ENCODE peak calls at places on chromosome 5, in five cellular contexts. D is stimulated activated CD4-positive, alpha-beta T cell treated with anti-CD3 and anti-CD28 coated beads, Interleukin-4, amount 100 ng/mL, for 48 hours; H is NCI-H1092; N is foreskin fibroblast; B is SHP77. G is an unnamed sample.

GRCh38 chr5:160905285-160905684 is 53.3 kb upstream of the ATP10B start:
- DNase-seq in D (no peak), H (no peak), N (no peak), B (no peak), G (no peak)

GRCh38 chr5:640461-641330 is 28.6 kb downstream of the CEP72 start:
- DNase-seq in D (no peak), H (no peak), N (no peak), B (no peak), G (no peak)

GRCh38 chr5:62139741-62140140 is 166.3 kb upstream of the KIF2A start:
- DNase-seq in D (no peak), H (no peak), N (no peak), B (no peak), G (no peak)

GRCh38 chr5:109309326-109310063 is 100.3 kb downstream of the PJA2 start:
- DNase-seq in D (no peak), H (no peak), N (no peak), B (no peak), G (no peak)

GRCh38 chr5:144194148-144194547 is 23.5 kb downstream of the KCTD16 start:
- DNase-seq in D (no peak), H (no peak), N (no peak), B (no peak), G (no peak)

GRCh38 chr5:168433982-168434381 is 52.3 kb upstream of the RARS1 start:
- DNase-seq in D (no peak), H (no peak), N (no peak), B (no peak), G (peak; percentile 30)

GRCh38 chr5:174583071-174583470 is 141.3 kb upstream of the MSX2 start:
- DNase-seq in D (no peak), H (no peak), N (no peak), B (no peak), G (no peak)

GRCh38 chr5:57816108-57816507 is 333.5 kb upstream of the ACTBL2 start:
- DNase-seq in D (no peak), H (no peak), N (peak; percentile 92), B (no peak), G (no peak)

G was measured in NCI-H1105 treated with DMSO at 0.1 percent for 48 hours.